ENCODE peak calls at places on chromosomes 6 and 20, in eight cellular contexts. H is OCI-LY7, K is SK-N-SH, L is GM23338, D is HCT116, X is GM23248, J is hepatocyte, F is neural progenitor cell. W is an unnamed sample.

GRCh38 chr20:25286917-25287316 is 39.0 kb downstream of the PYGB start:
- DNase-seq in J (no peak), K (no peak), L (no peak), X (no peak), F (no peak), H (no peak), D (no peak), W (no peak)

GRCh38 chr6:163392533-163392932 is 22.0 kb upstream of the QKI start:
- DNase-seq in D (peak; percentile 15), X (peak; percentile 33), L (no peak), J (peak; percentile 55), K (no peak), H (no peak), F (no peak), W (peak; percentile 81)

GRCh38 chr6:90120327-90120726 is 176.3 kb downstream of the BACH2 start:
- DNase-seq in D (no peak), F (no peak), L (no peak), H (no peak), K (no peak), X (no peak), J (no peak), W (no peak)

GRCh38 chr6:169168302-169168630 is 85.4 kb downstream of the THBS2 start:
- DNase-seq in K (peak; percentile 53), D (no peak), J (no peak), H (no peak), L (no peak), F (no peak), X (no peak), W (no peak)

GRCh38 chr6:84764332-84765049 is at the start of gene TBX18:
- DNase-seq in K (peak; percentile 85), L (peak; percentile 98), J (peak; percentile 95), H (no peak), F (peak; percentile 98), D (peak; percentile 85), X (peak; percentile 100), W (no peak)

GRCh38 chr6:21588812-21589811 is 4.4 kb upstream of the SOX4 start:
- DNase-seq in K (peak; percentile 80), F (peak; percentile 94), H (peak; percentile 88), L (peak; percentile 94), J (peak; percentile 93), X (peak; percentile 92), D (peak; percentile 64), W (peak; percentile 87)

GRCh38 chr6:143061597-143062385 is 1.1 kb downstream of the AIG1 start:
- DNase-seq in X (peak; percentile 50), F (no peak), J (peak; percentile 19), L (no peak), K (no peak), H (no peak), D (no peak), W (no peak)

GRCh38 chr6:75463896-75464295 is 29.7 kb downstream of the FILIP1 start:
- DNase-seq in L (no peak), J (no peak), F (no peak), D (no peak), H (no peak), X (no peak), K (no peak), W (no peak)

GRCh38 chr20:46257887-46258286 is 50.4 kb downstream of the CDH22 start:
- DNase-seq in K (no peak), X (no peak), J (no peak), D (no peak), L (no peak), F (no peak), H (no peak), W (no peak)

GRCh38 chr20:940926-941325 is 24.8 kb upstream of the ANGPT4 start:
- DNase-seq in K (no peak), L (no peak), H (no peak), D (no peak), X (no peak), J (no peak), F (no peak), W (no peak)

GRCh38 chr6:142696123-142696522 is 248.9 kb downstream of the HIVEP2 start:
- DNase-seq in J (no peak), D (no peak), L (no peak), F (no peak), K (no peak), X (peak; percentile 23), H (no peak), W (peak; percentile 66)

GRCh38 chr6:143232849-143233248 is 172.2 kb downstream of the AIG1 start:
- DNase-seq in X (peak; percentile 52), H (peak; percentile 20), K (peak; percentile 37), D (peak; percentile 15), L (peak; percentile 68), J (peak; percentile 28), F (peak; percentile 65), W (peak; percentile 66)

GRCh38 chr6:156507106-156507505 is 270.1 kb upstream of the ARID1B start:
- DNase-seq in J (no peak), F (no peak), D (no peak), L (no peak), H (no peak), K (no peak), X (no peak), W (no peak)
- TF ChIP-seq EZH2phosphoT487 in J (no peak), F (no peak), D (no peak), L (no peak), H (no peak), K (no peak), X (no peak), W (no peak)

DNA sequence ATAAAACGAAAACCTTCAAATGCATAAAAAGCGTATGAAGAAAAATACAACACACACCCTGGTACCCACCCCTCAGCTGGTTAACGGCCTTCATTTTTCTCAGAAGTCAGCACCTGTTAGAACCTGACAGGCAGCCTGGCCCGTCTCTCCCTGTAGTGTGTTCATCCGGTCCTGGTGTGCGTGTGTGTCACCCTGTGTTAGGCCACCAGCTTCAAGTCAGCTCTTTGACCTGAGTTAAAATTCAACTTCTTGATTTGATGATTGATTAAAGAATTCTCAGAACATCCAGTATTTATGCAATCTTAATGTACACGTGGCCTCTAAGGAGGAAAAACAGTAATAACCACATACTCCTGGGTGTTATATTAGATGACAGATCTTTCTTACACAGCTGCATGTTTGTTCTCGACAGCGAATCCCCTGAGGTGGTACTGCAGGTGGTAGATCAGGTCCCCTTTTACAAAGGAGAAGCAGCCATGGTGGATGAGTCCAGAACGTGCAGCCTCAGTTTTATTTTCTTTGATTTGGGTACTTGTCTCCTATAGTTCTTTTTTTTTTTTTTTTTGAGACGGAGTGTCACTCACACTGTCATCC is 19.1 kb upstream of the TMEM217 start:
- DNase-seq in J (no peak), K (no peak), L (no peak), F (no peak), X (no peak), H (no peak), D (no peak), W (no peak)
- TF ChIP-seq EZH2phosphoT487 in J (no peak), K (no peak), L (no peak), F (no peak), X (no peak), H (no peak), D (no peak), W (no peak)

DNA sequence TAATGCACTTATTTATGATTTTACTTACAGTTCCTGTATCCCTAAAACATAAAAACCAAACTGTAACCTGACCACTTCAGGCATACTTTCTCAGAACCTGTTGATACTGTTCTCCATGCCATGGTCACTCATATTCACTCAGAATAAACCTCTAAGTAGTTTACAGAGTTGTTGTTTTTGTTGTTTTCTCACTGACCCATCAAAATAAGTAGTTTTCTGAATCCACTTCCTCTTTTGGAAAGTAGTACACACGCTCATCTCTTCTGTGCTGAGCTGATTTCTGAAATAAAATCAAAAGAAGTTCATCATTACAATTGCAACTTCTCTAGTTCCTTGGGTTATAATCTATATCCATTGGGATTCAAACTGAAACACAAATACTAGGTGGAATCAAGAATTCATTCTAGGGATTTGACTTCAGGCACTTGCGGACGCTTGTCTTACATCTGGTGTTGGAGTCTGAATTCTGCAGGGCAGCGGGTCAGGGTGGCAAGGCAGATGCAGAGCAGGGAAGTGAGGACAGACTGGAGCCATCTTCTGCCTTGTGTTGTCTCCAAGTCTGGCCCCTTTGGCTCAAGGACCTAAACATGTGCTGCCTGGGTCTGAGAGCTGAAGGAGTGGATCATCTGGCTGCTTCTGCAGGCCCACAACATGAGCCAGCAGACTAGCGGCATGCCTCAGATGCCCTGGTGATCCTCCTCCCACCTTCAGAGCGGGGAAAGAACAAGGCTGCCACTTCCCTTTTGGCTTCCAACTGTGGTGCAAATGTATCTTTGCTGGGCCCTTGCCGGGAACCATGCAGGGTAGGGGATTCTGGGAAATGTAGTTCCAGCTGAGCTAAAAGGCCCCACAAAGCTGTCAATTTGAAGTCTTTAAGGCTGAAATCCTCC is 167.9 kb upstream of the MYLIP start:
- DNase-seq in H (no peak), L (peak; percentile 81), D (no peak), X (no peak), K (no peak), J (no peak), F (no peak), W (no peak)
- TF ChIP-seq EZH2phosphoT487 in H (no peak), L (no peak), D (no peak), X (no peak), K (no peak), J (no peak), F (no peak), W (no peak)

GRCh38 chr6:31736026-31736767 is at the start of gene CLIC1:
- DNase-seq in X (peak; percentile 92), J (peak; percentile 94), K (peak; percentile 87), L (peak; percentile 90), F (peak; percentile 88), H (peak; percentile 81), D (no peak), W (peak; percentile 83)

GRCh38 chr6:31736768-31737314 is 511 bp upstream of the CLIC1 start:
- DNase-seq in K (no peak), F (peak; percentile 41), X (peak; percentile 27), L (no peak), D (no peak), J (peak; percentile 22), H (no peak), W (no peak)

GRCh38 chr6:31737315-31738047 is 1.2 kb upstream of the CLIC1 start:
- DNase-seq in D (no peak), L (peak; percentile 56), F (peak; percentile 87), H (no peak), X (no peak), J (peak; percentile 86), K (no peak), W (no peak)

GRCh38 chr6:31739639-31740396 is at the start of gene MSH5:
- DNase-seq in K (peak; percentile 95), F (peak; percentile 99), X (peak; percentile 100), H (peak; percentile 100), L (peak; percentile 100), J (peak; percentile 99), D (peak; percentile 99), W (peak; percentile 99)

DNA sequence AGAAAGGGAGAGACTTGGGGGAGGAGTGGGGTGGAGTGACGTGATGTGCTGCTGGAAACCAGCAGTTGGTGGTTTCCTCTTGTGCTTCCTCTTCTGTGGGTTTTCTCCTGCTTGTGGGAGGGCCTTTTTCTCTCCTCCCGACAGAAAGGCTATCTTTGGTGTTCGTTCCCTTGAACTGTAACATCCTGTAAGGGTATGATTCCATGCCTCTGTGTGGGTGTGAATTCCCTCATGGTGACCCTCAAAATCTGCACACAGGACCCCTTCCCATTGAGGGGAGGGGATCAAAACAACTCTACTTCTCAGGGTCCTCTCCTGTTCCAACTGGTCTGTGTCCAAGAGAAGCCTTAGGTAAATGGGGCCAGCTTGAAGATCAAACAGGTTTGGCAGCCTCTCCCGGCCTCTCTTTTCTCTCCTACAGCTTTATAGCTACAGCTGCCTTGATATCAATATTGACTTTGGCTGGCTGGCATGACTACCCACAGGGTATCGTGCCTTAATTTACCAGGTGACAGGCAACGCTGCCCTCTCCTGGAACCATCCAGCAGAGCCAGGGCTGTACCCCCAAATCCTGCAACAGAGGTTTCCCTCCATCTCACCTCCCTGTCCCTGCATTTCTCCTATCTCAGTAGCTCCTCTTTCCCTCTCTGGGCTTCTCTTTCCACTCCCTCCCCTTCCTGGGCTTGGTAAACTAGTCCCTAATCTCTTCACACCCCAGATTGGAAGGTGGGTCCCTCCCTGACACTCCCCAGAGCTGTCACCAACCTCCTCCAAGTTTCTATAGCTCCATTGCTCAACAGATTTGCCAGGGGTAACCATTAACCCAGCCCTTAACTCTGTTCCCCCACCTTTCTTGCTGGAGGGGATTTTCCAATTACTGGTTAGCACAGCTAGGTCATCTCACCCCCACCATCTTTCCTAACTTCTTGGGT is 1.5 kb upstream of the MSH5 start:
- DNase-seq in L (peak; percentile 50), J (peak; percentile 84), H (peak; percentile 82), K (no peak), F (no peak), D (no peak), X (peak; percentile 87), W (peak; percentile 73)
- TF ChIP-seq EZH2phosphoT487 in L (no peak), J (no peak), H (no peak), K (no peak), F (no peak), D (no peak), X (no peak), W (no peak)